ENCODE peak calls at places on chromosomes 7 and 10, in four cellular contexts. One of them, this sample, is unnamed.

GRCh38 chr7:46654546-46655443 is 733.7 kb upstream of the IGFBP3 start:
- DNase-seq in H1: no peak
- DNase-seq in naive thymus-derived CD4-positive, alpha-beta T cell: no peak
- DNase-seq in stomach: no peak
- DNase-seq in this sample: no peak

GRCh38 chr10:30821994-30822692 is 192.6 kb upstream of the LYZL2 start:
- DNase-seq in H1: no peak
- DNase-seq in stomach: no peak
- DNase-seq in naive thymus-derived CD4-positive, alpha-beta T cell: no peak
- DNase-seq in this sample: no peak

GRCh38 chr7:93757421-93757820 is 133.1 kb downstream of the TFPI2 start:
- DNase-seq in stomach: no peak
- DNase-seq in naive thymus-derived CD4-positive, alpha-beta T cell: no peak
- DNase-seq in H1: no peak
- DNase-seq in this sample: no peak

GRCh38 chr10:133359972-133360610 is 2.3 kb upstream of the FUOM start:
- DNase-seq in H1: no peak
- DNase-seq in naive thymus-derived CD4-positive, alpha-beta T cell: no peak
- DNase-seq in stomach: no peak
- DNase-seq in this sample: no peak

GRCh38 chr7:99562832-99563231 is 4.4 kb downstream of the ZNF655 start:
- DNase-seq in naive thymus-derived CD4-positive, alpha-beta T cell: no peak
- DNase-seq in H1: no peak
- DNase-seq in stomach: no peak
- DNase-seq in this sample: no peak

GRCh38 chr7:100875356-100875751 is 451 bp downstream of the SRRT start:
- DNase-seq in H1: no peak
- DNase-seq in naive thymus-derived CD4-positive, alpha-beta T cell: no peak
- DNase-seq in stomach: no peak
- DNase-seq in this sample: no peak

GRCh38 chr10:478471-479245 is 210.8 kb downstream of the DIP2C start:
- DNase-seq in H1: no peak
- DNase-seq in stomach: no peak
- DNase-seq in naive thymus-derived CD4-positive, alpha-beta T cell: no peak
- DNase-seq in this sample: no peak

GRCh38 chr7:112423987-112424386 is 26.3 kb upstream of the IFRD1 start:
- DNase-seq in stomach: no peak
- DNase-seq in H1: no peak
- DNase-seq in naive thymus-derived CD4-positive, alpha-beta T cell: no peak
- DNase-seq in this sample: no peak

GRCh38 chr10:107031981-107032699 is 132.4 kb downstream of the SORCS1 start:
- DNase-seq in H1: no peak
- DNase-seq in naive thymus-derived CD4-positive, alpha-beta T cell: no peak
- DNase-seq in stomach: no peak
- DNase-seq in this sample: no peak

GRCh38 chr10:132606536-132607316 is 69.1 kb downstream of the INPP5A start:
- DNase-seq in naive thymus-derived CD4-positive, alpha-beta T cell: no peak
- DNase-seq in H1: no peak
- DNase-seq in stomach: peak; percentile 73
- DNase-seq in this sample: no peak

GRCh38 chr7:146961617-146962016 is 845.0 kb downstream of the CNTNAP2 start:
- DNase-seq in stomach: no peak
- DNase-seq in H1: no peak
- DNase-seq in naive thymus-derived CD4-positive, alpha-beta T cell: no peak
- DNase-seq in this sample: no peak

GRCh38 chr7:112199035-112199655 is 7.1 kb downstream of the DOCK4 start:
- DNase-seq in H1: no peak
- DNase-seq in stomach: no peak
- DNase-seq in naive thymus-derived CD4-positive, alpha-beta T cell: no peak
- DNase-seq in this sample: no peak

GRCh38 chr7:17367502-17367901 is 69.0 kb downstream of the AHR start:
- DNase-seq in stomach: no peak
- DNase-seq in H1: no peak
- DNase-seq in naive thymus-derived CD4-positive, alpha-beta T cell: no peak
- DNase-seq in this sample: no peak

DNA sequence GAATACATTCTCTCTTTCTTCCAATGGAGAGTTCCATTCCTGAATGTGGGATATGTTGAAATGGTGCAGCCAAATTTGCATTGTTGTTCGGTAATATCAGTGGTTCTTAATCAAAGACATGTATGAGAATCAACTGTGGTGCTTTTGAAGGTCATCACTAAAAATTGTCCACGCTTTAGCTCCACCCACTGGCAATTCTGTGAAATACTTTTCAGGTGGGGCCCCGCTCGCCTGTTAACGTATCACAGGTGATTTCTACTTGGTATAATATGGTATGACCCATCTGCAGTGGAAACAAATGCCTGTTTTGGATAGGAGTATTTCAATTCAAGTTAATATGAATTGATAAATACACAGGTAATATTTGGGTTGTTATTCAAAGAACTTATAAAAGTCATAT is 178.4 kb downstream of the NSUN6 start:
- DNase-seq in naive thymus-derived CD4-positive, alpha-beta T cell: no peak
- DNase-seq in stomach: no peak
- DNase-seq in H1: no peak
- DNase-seq in this sample: no peak
- H3K27ac ChIP-seq in naive thymus-derived CD4-positive, alpha-beta T cell: no peak overlapping the region
- H3K27ac ChIP-seq in stomach: no peak overlapping the region
- H3K27ac ChIP-seq in H1: no peak overlapping the region
- H3K27ac ChIP-seq in this sample: no peak overlapping the region

DNA sequence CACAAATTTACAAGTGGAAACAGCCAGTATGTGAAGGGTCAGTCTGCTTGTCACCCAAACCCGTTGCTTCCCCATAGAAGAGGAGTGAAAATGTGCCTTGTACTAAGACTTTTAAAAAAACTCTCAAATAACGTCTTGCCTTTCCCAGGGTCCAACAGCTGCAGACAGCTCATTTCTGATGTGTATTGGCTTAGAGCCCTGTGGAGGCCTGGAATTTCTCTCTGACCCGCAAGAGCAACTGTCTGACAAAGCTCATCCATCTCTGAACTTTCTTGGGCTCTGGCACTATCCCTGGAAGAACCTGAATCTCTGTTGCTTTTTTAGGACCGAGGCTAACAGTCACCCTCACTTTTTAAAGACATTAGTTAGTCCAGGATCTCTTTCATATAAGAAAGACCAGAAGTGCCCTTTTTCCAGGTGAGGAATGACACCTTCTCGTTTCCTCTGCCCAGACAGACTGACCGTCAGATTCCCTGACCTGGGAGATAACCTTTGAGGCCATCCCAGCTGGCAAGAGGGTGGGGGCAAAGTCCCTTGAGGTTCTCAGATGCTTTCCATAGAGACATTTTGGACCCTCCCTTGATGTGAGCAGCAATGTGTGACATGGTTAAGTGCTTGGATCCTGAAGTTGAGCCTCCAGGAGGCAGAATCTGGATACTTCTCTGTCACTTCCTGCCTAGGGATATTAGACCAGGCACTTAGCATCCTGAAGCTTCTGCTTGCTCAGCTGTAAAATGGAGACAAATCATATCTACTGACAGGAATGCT is 4.4 kb upstream of the NODAL start:
- DNase-seq in naive thymus-derived CD4-positive, alpha-beta T cell: no peak
- DNase-seq in H1: no peak
- DNase-seq in stomach: no peak
- DNase-seq in this sample: no peak
- H3K27ac ChIP-seq in naive thymus-derived CD4-positive, alpha-beta T cell: no peak overlapping the region
- H3K27ac ChIP-seq in H1: no peak overlapping the region
- H3K27ac ChIP-seq in stomach: no peak overlapping the region
- H3K27ac ChIP-seq in this sample: no peak overlapping the region

DNA sequence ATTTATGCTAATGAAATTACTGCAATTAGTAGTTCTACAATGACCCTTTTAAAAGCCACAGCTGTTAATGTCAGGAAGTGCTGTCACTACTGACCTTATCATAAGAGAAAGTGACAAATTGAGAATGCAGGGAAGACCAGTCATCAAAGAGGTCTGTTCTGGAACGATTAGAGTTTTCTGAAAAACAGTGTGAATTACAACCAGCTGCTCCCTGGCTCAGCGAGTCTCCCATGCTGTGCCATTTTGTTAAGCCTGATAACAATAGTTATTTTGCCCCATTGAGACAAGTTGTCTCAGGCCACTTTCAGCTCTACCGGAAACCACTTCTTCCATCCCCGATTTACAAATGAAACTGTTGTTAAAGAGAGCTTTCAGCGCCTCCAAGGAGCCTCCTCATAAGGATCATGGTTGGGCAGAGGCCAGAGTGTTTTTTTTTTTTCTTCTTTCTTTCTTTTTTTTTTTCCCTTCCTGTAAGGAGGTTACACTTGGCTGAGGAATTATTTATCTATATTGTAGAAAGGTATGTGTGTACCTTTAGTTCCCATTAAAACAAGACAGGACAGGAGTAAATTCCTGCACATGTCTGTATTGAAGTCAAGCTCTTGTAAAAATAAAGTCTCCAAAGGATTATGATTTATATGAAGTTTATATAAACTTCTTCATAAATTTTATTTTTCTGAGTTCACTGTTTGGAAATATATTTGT is 173.6 kb downstream of the CDCA7L start:
- DNase-seq in H1: no peak
- DNase-seq in stomach: no peak
- DNase-seq in naive thymus-derived CD4-positive, alpha-beta T cell: no peak
- DNase-seq in this sample: no peak
- H3K27ac ChIP-seq in H1: no peak overlapping the region
- H3K27ac ChIP-seq in stomach: no peak overlapping the region
- H3K27ac ChIP-seq in naive thymus-derived CD4-positive, alpha-beta T cell: no peak overlapping the region
- H3K27ac ChIP-seq in this sample: no peak overlapping the region

GRCh38 chr7:43763183-43763582 is 4.7 kb downstream of the BLVRA start:
- DNase-seq in H1: peak; percentile 48
- DNase-seq in stomach: no peak
- DNase-seq in naive thymus-derived CD4-positive, alpha-beta T cell: no peak
- DNase-seq in this sample: no peak
- H3K27ac ChIP-seq in H1: no peak overlapping the region
- H3K27ac ChIP-seq in stomach: peak overlapping the region; percentile 11
- H3K27ac ChIP-seq in naive thymus-derived CD4-positive, alpha-beta T cell: no peak overlapping the region
- H3K27ac ChIP-seq in this sample: no peak overlapping the region

GRCh38 chr7:26855421-26855820 is 9.0 kb downstream of the SKAP2 start:
- DNase-seq in naive thymus-derived CD4-positive, alpha-beta T cell: no peak
- DNase-seq in H1: no peak
- DNase-seq in stomach: no peak
- DNase-seq in this sample: no peak
- H3K27ac ChIP-seq in naive thymus-derived CD4-positive, alpha-beta T cell: no peak overlapping the region
- H3K27ac ChIP-seq in H1: no peak overlapping the region
- H3K27ac ChIP-seq in stomach: no peak overlapping the region
- H3K27ac ChIP-seq in this sample: no peak overlapping the region